ENCODE peak calls at places on chromosomes 4 and X, in five cellular contexts. W is mucosa of descending colon, M is coronary artery, Q is HFFc6, S is testis. U is an unnamed sample.

GRCh38 chrX:120446503-120446902 is 22.6 kb downstream of the LAMP2 start:
- DNase-seq in W (no peak), M (no peak), Q (peak), S (no peak), U (no peak)

GRCh38 chrX:101232316-101232715 is 12.7 kb downstream of the DRP2 start:
- DNase-seq in W (no peak), M (no peak), Q (no peak), S (no peak), U (no peak)

GRCh38 chrX:148698221-148698620 is 197.8 kb downstream of the AFF2 start:
- DNase-seq in W (no peak), M (no peak), Q (no peak), S (no peak), U (no peak)

GRCh38 chr4:113610542-113610941 is 151.0 kb downstream of the CAMK2D start:
- DNase-seq in W (no peak), M (no peak), Q (no peak), S (no peak), U (no peak)

GRCh38 chr4:56668267-56668666 is 12.8 kb downstream of the HOPX start:
- DNase-seq in W (no peak), M (no peak), Q (no peak), S (peak), U (no peak)

GRCh38 chr4:61175495-61175894 is 24.6 kb upstream of the ADGRL3 start:
- DNase-seq in W (no peak), M (no peak), Q (no peak), S (no peak), U (no peak)

GRCh38 chr4:153022233-153022632 is 86.1 kb downstream of the FHDC1 start:
- DNase-seq in W (no peak), M (no peak), Q (no peak), S (no peak), U (no peak)

GRCh38 chr4:142040043-142040442 is 403.7 kb downstream of the IL15 start:
- DNase-seq in W (no peak), M (no peak), Q (no peak), S (no peak), U (no peak)

GRCh38 chrX:34578237-34578636 is 78.8 kb downstream of the TMEM47 start:
- DNase-seq in W (no peak), M (no peak), Q (peak), S (no peak), U (no peak)

GRCh38 chrX:87873988-87874500 is 356.4 kb downstream of the KLHL4 start:
- DNase-seq in W (no peak), M (no peak), Q (no peak), S (no peak), U (no peak)

GRCh38 chrX:51487960-51488267 is 8.5 kb downstream of the NUDT11 start:
- DNase-seq in W (no peak), M (no peak), Q (no peak), S (no peak), U (no peak)

GRCh38 chr4:10173754-10174749 is 57.5 kb upstream of the WDR1 start:
- DNase-seq in W (no peak), M (no peak), Q (no peak), S (no peak), U (no peak)

GRCh38 chr4:152577708-152578421 is 42.0 kb upstream of the FBXW7 start:
- DNase-seq in W (no peak), M (no peak), Q (peak), S (no peak), U (no peak)

GRCh38 chrX:154024271-154024670 is 4.6 kb upstream of the IRAK1 start:
- DNase-seq in W (peak), M (no peak), Q (no peak), S (no peak), U (no peak)

GRCh38 chrX:97126020-97126419 is 242.3 kb downstream of the RPA4 start:
- DNase-seq in W (no peak), M (no peak), Q (peak), S (no peak), U (no peak)

GRCh38 chrX:41002021-41002420 is 83.2 kb upstream of the USP9X start:
- DNase-seq in W (no peak), M (no peak), Q (no peak), S (no peak), U (no peak)

GRCh38 chrX:71919886-71920285 is 9.2 kb downstream of the NHSL2 start:
- DNase-seq in W (no peak), M (no peak), Q (no peak), S (no peak), U (no peak)

GRCh38 chr4:26861434-26862186 is 969 bp downstream of the STIM2 start:
- DNase-seq in W (peak), M (peak), Q (peak), S (peak), U (peak)

GRCh38 chr4:168318266-168318895 is at the start of gene DDX60:
- DNase-seq in W (peak), M (peak), Q (peak), S (peak), U (peak)

GRCh38 chrX:44843753-44844152 is at the start of gene DUSP21:
- DNase-seq in W (no peak), M (no peak), Q (no peak), S (peak), U (no peak)

GRCh38 chrX:40100141-40100536 is 2.4 kb upstream of the BCOR start:
- DNase-seq in W (peak), M (no peak), Q (no peak), S (no peak), U (no peak)

GRCh38 chr4:111040904-111041303 is 418.0 kb upstream of the PITX2 start:
- DNase-seq in W (no peak), M (no peak), Q (no peak), S (no peak), U (no peak)

GRCh38 chr4:30904593-30904992 is 184.4 kb downstream of the PCDH7 start:
- DNase-seq in W (no peak), M (no peak), Q (no peak), S (no peak), U (no peak)

GRCh38 chr4:41360911-41361830 is 104.4 kb downstream of the UCHL1 start:
- DNase-seq in W (peak), M (no peak), Q (no peak), S (peak), U (no peak)

GRCh38 chrX:68703369-68703768 is 55.9 kb downstream of the STARD8 start:
- DNase-seq in W (no peak), M (no peak), Q (no peak), S (no peak), U (no peak)

GRCh38 chr4:13527983-13528822 is 16.1 kb downstream of the NKX3-2 start:
- DNase-seq in W (no peak), M (peak), Q (no peak), S (no peak), U (no peak)

GRCh38 chrX:21952624-21953023 is 12.1 kb downstream of the SMS start:
- DNase-seq in W (no peak), M (no peak), Q (no peak), S (no peak), U (no peak)

GRCh38 chr4:150773729-150774449 is 191.9 kb downstream of the MAB21L2 start:
- DNase-seq in W (no peak), M (no peak), Q (no peak), S (no peak), U (no peak)

GRCh38 chr4:140019619-140020367 is 134.2 kb downstream of the MAML3 start:
- DNase-seq in W (no peak), M (no peak), Q (no peak), S (no peak), U (no peak)

GRCh38 chrX:26778320-26778888 is 562.4 kb downstream of the MAGEB5 start:
- DNase-seq in W (no peak), M (no peak), Q (no peak), S (no peak), U (no peak)

GRCh38 chr4:143076723-143077122 is 108.0 kb upstream of the USP38 start:
- DNase-seq in W (no peak), M (no peak), Q (no peak), S (no peak), U (no peak)

GRCh38 chr4:65508169-65508568 is 162.1 kb downstream of the EPHA5 start:
- DNase-seq in W (no peak), M (no peak), Q (no peak), S (no peak), U (no peak)

GRCh38 chr4:28469886-28470285 is 1609.2 kb downstream of the STIM2 start:
- DNase-seq in W (no peak), M (no peak), Q (peak), S (no peak), U (no peak)

GRCh38 chr4:159210975-159211374 is 108.1 kb downstream of the RAPGEF2 start:
- DNase-seq in W (no peak), M (no peak), Q (no peak), S (no peak), U (no peak)

GRCh38 chr4:125132281-125132680 is 182.5 kb upstream of the FAT4 start:
- DNase-seq in W (no peak), M (no peak), Q (no peak), S (no peak), U (no peak)

GRCh38 chrX:144327515-144327914 is 443.6 kb downstream of the UBE2NL start:
- DNase-seq in W (no peak), M (no peak), Q (peak), S (no peak), U (no peak)

GRCh38 chr4:100190643-100191600 is 654 bp upstream of the DDIT4L start:
- DNase-seq in W (no peak), M (peak), Q (peak), S (no peak), U (no peak)

GRCh38 chrX:131843996-131844395 is 179.1 kb upstream of the STK26 start:
- DNase-seq in W (no peak), M (no peak), Q (no peak), S (no peak), U (no peak)

GRCh38 chrX:28586891-28587635 is at the start of gene IL1RAPL1:
- DNase-seq in W (no peak), M (no peak), Q (peak), S (peak), U (no peak)
- TF ChIP-seq CTCF in W (no peak), M (no peak), Q (no peak), S (no peak), U (peak)

GRCh38 chr4:21879187-21879586 is 69.4 kb downstream of the KCNIP4 start:
- DNase-seq in W (no peak), M (no peak), Q (peak), S (no peak), U (no peak)
- TF ChIP-seq CTCF in W (no peak), M (no peak), Q (peak), S (no peak), U (no peak)

GRCh38 chr4:15874671-15875070 is 63.9 kb downstream of the FGFBP1 start:
- DNase-seq in W (no peak), M (no peak), Q (no peak), S (no peak), U (no peak)

GRCh38 chr4:15882675-15883086 is 55.9 kb downstream of the FGFBP1 start:
- DNase-seq in W (no peak), M (no peak), Q (peak), S (peak), U (no peak)

GRCh38 chr4:15875663-15876460 is 62.7 kb downstream of the FGFBP1 start:
- DNase-seq in W (no peak), M (no peak), Q (no peak), S (no peak), U (no peak)

GRCh38 chr4:15873117-15873516 is 65.4 kb downstream of the FGFBP1 start:
- DNase-seq in W (no peak), M (no peak), Q (no peak), S (no peak), U (no peak)

GRCh38 chr4:15878011-15878410 is 60.5 kb downstream of the FGFBP1 start:
- DNase-seq in W (no peak), M (no peak), Q (no peak), S (no peak), U (no peak)
- TF ChIP-seq CTCF in W (no peak), M (no peak), Q (no peak), S (no peak), U (no peak)

GRCh38 chr4:34964613-34965012 is 1279.7 kb downstream of the ARAP2 start:
- DNase-seq in W (no peak), M (no peak), Q (no peak), S (no peak), U (no peak)
- TF ChIP-seq CTCF in W (no peak), M (no peak), Q (no peak), S (no peak), U (no peak)

DNA sequence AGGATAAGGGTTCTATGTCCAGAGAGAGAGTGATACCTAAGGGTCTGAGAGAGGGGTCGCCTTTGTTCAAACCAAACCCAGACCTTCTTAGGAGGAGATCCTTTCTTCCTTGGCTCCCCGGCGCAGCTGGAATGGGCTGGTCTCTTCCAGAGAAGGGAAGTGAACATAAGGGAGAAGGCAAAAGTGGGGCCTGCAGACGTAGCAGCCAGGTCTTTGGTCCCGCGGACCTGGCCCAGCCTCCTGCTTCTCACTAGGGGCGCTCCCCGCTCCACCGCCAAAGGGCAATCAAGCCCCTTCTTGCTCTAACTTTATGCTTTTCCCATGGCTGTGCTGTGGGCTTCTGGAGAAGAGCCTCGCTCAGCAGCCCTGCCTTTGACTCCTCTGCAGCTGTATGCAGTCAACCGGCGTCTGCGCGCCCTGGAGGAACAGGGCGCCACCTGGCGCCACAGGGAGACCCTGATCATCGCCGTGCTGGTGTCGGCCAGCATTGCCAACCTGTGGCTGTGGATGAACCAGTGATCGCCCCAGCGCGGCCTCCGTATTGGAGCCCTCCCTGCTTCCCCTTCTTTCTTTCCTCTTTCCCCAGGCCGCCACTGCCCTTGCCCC is 6.5 kb downstream of the FATE1 start:
- DNase-seq in W (no peak), M (no peak), Q (no peak), S (no peak), U (no peak)
- TF ChIP-seq CTCF in W (no peak), M (no peak), Q (no peak), S (no peak), U (peak)

GRCh38 chr4:64146030-64146429 is 263.2 kb downstream of the TECRL start:
- DNase-seq in W (no peak), M (no peak), Q (no peak), S (no peak), U (no peak)
- TF ChIP-seq CTCF in W (no peak), M (no peak), Q (no peak), S (no peak), U (no peak)

GRCh38 chr4:176191974-176192373 is 3.4 kb downstream of the SPATA4 start:
- DNase-seq in W (no peak), M (no peak), Q (peak), S (no peak), U (no peak)

GRCh38 chr4:176193126-176193525 is 2.3 kb downstream of the SPATA4 start:
- DNase-seq in W (no peak), M (no peak), Q (peak), S (no peak), U (no peak)

GRCh38 chr4:176198316-176198903 is 3.0 kb upstream of the SPATA4 start:
- DNase-seq in W (no peak), M (no peak), Q (no peak), S (no peak), U (no peak)

GRCh38 chr4:176193898-176194297 is 1.5 kb downstream of the SPATA4 start:
- DNase-seq in W (no peak), M (no peak), Q (peak), S (no peak), U (no peak)

GRCh38 chr4:176195184-176195978 is at the start of gene SPATA4:
- DNase-seq in W (peak), M (peak), Q (peak), S (peak), U (peak)
- TF ChIP-seq CTCF in W (no peak), M (no peak), Q (no peak), S (no peak), U (no peak)

DNA sequence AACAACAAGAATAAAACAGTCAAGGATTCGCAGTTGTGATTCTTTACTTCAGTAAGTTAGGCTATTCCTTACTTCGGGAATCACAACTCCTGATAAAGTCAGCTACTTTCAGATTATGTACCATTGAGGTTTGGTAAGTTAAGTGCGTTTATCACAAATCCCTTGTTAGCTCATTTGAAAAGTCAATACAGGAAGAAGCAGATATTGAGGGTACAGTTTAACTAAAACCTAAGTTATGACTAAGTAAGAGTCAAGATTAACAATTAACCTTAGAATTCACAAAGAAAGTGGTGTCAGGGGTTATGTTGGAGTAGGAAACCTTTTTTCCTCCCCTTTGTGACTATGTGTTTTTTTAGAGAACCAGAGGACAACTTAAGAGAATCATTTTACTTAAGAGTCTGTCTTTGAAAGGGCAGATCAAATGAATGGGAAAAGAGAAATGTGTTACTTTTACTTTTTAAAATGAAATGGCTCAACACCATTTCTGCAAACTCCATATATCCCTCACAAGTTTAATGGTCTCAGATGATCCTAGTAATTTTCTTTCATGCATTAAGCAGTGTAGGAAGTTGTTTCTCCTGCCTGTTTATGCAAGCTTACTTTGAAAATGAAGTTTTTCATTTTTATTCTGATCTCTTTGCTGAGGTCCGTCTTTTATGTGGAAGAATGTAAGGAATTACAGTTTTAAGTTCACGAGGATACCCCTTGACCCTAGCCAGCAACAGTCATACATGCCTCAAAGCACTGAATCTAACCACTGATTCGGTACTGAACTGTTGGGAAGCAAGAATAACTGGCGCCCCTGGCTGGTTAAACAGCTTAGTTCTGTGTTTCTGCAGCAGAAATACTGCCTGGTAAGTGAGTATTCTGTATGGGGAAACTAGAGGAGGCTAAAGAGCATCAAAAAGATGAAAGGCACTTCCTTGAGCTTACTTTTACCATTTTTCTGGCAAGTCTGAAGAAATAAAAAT is 211.7 kb downstream of the SLC4A4 start:
- DNase-seq in W (no peak), M (no peak), Q (peak), S (no peak), U (no peak)
- TF ChIP-seq CTCF in W (no peak), M (no peak), Q (peak), S (no peak), U (no peak)

GRCh38 chrX:9682861-9683260 is 82.8 kb downstream of the GPR143 start:
- DNase-seq in W (no peak), M (no peak), Q (no peak), S (no peak), U (no peak)

GRCh38 chrX:9681422-9681821 is 84.2 kb downstream of the GPR143 start:
- DNase-seq in W (no peak), M (no peak), Q (no peak), S (no peak), U (no peak)

GRCh38 chrX:9683350-9683749 is 82.3 kb downstream of the GPR143 start:
- DNase-seq in W (no peak), M (no peak), Q (no peak), S (no peak), U (no peak)

GRCh38 chrX:9681011-9681410 is 84.6 kb downstream of the GPR143 start:
- DNase-seq in W (no peak), M (no peak), Q (no peak), S (no peak), U (no peak)

GRCh38 chrX:9682456-9682855 is 83.2 kb downstream of the GPR143 start:
- DNase-seq in W (no peak), M (no peak), Q (peak), S (peak), U (no peak)
- TF ChIP-seq CTCF in W (no peak), M (no peak), Q (peak), S (no peak), U (peak)

U was measured in type B pancreatic cell.